ENCODE peak calls at places on chromosomes 6 and 20, in seven cellular contexts. I is upper lobe of left lung, B is AG10803, S is lower leg skin, H is cardiac muscle cell, T is astrocyte, E is fibroblast of pulmonary artery. Q is an unnamed sample.

GRCh38 chr6:56507517-56507916 is 135.2 kb downstream of the DST start:
- DNase-seq in B (no peak), T (no peak), S (no peak), E (no peak), H (no peak), I (no peak), Q (no peak)

GRCh38 chr6:36594816-36595167 is 630 bp downstream of the SRSF3 start:
- DNase-seq in T (no peak), B (no peak), S (peak), E (no peak), H (no peak), I (no peak), Q (peak)

GRCh38 chr20:20207291-20207690 is 155.0 kb downstream of the CFAP61 start:
- DNase-seq in E (no peak), T (no peak), S (no peak), H (peak), B (no peak), I (no peak), Q (no peak)

GRCh38 chr6:15879372-15880261 is 216.8 kb upstream of the DTNBP1 start:
- DNase-seq in S (peak), I (peak), H (peak), E (peak), T (peak), B (peak), Q (peak)

GRCh38 chr20:63246490-63247284 is 7.6 kb downstream of the NKAIN4 start:
- DNase-seq in B (no peak), H (peak), I (peak), E (no peak), T (no peak), S (no peak), Q (no peak)

GRCh38 chr20:6533828-6534388 is 233.6 kb upstream of the BMP2 start:
- DNase-seq in B (peak), I (no peak), E (peak), T (peak), H (no peak), S (no peak), Q (peak)

GRCh38 chr20:38250607-38251006 is 9.9 kb downstream of the KIAA1755 start:
- DNase-seq in I (no peak), B (no peak), H (no peak), E (no peak), T (no peak), S (no peak), Q (no peak)

GRCh38 chr6:68229566-68229965 is 405.5 kb upstream of the ADGRB3 start:
- DNase-seq in H (no peak), I (no peak), T (peak), S (no peak), B (no peak), E (no peak), Q (peak)

GRCh38 chr6:86871681-86872080 is 65.6 kb upstream of the HTR1E start:
- DNase-seq in E (no peak), I (no peak), T (no peak), S (no peak), H (no peak), B (no peak), Q (no peak)

GRCh38 chr20:38776363-38776762 is 28.1 kb downstream of the ACTR5 start:
- DNase-seq in E (no peak), H (no peak), T (no peak), I (no peak), S (peak), B (no peak), Q (no peak)

GRCh38 chr20:53827996-53828672 is 234.5 kb upstream of the ZNF217 start:
- DNase-seq in S (no peak), I (no peak), B (peak), E (peak), H (no peak), T (peak), Q (peak)

GRCh38 chr20:57603120-57603519 is 17.1 kb downstream of the ZBP1 start:
- DNase-seq in E (no peak), B (no peak), S (no peak), I (no peak), T (no peak), H (no peak), Q (no peak)

GRCh38 chr20:8255945-8256632 is 124.0 kb downstream of the PLCB1 start:
- DNase-seq in H (no peak), I (no peak), T (no peak), B (no peak), S (no peak), E (no peak), Q (peak)

GRCh38 chr6:56787209-56787608 is 144.5 kb upstream of the DST start:
- DNase-seq in T (peak), B (peak), H (no peak), E (no peak), I (no peak), S (no peak), Q (peak)

GRCh38 chr20:33482581-33482980 is 7.3 kb upstream of the CBFA2T2 start:
- DNase-seq in I (no peak), S (no peak), E (no peak), T (no peak), B (no peak), H (no peak), Q (no peak)

GRCh38 chr6:34383651-34384304 is 8.7 kb downstream of the NUDT3 start:
- DNase-seq in S (no peak), H (no peak), T (no peak), E (no peak), I (no peak), B (no peak), Q (peak)

GRCh38 chr20:56373942-56374341 is 15.2 kb downstream of the FAM210B start:
- DNase-seq in H (no peak), E (peak), I (no peak), B (peak), S (no peak), T (peak), Q (peak)

DNA sequence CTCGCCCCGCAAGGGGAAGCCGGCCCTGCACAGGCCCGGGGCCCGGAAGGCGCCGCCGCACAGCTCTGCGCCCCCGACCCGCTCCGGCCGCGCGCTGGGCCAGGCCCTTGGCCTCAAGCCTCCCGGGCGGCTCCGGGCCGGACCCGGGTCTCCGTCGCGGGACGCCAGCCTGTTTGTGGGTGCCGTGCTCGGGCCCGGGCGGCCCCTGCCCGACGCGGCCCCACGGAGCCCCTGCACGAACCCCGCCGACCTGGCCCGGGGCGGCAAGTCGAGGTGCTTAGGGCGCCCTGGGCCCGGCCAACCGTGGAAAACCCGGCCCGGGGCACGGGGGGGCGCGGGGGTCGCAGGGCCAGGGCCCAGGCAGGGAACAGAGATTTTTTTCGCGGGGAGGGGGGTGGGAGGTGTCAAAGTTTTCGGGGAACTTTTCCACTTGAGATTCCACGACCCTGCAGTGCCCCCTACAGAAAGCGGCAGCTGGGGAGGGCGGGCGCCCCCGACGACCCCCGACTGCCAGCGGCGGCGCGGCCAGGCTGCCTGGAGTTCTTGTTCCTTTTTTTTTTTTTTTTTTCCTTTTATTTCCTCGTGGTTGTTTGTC is 805 bp upstream of the STX16 start:
- DNase-seq in T (no peak), I (peak), S (no peak), E (no peak), H (peak), B (no peak), Q (no peak)
- TF ChIP-seq CTCF in T (no peak), I (no peak), S (no peak), E (no peak), H (no peak), B (no peak), Q (no peak)

GRCh38 chr20:25317351-25318075 is 69.6 kb downstream of the PYGB start:
- DNase-seq in I (no peak), B (no peak), T (no peak), S (peak), H (no peak), E (no peak), Q (no peak)

GRCh38 chr20:25313608-25314007 is 65.7 kb downstream of the PYGB start:
- DNase-seq in I (no peak), H (no peak), T (no peak), S (no peak), B (no peak), E (no peak), Q (no peak)

GRCh38 chr20:25315418-25316210 is 67.7 kb downstream of the PYGB start:
- DNase-seq in S (peak), H (no peak), T (peak), B (no peak), E (peak), I (no peak), Q (peak)

GRCh38 chr20:25316506-25317190 is 68.8 kb downstream of the PYGB start:
- DNase-seq in E (no peak), H (no peak), T (no peak), I (no peak), B (no peak), S (peak), Q (no peak)

DNA sequence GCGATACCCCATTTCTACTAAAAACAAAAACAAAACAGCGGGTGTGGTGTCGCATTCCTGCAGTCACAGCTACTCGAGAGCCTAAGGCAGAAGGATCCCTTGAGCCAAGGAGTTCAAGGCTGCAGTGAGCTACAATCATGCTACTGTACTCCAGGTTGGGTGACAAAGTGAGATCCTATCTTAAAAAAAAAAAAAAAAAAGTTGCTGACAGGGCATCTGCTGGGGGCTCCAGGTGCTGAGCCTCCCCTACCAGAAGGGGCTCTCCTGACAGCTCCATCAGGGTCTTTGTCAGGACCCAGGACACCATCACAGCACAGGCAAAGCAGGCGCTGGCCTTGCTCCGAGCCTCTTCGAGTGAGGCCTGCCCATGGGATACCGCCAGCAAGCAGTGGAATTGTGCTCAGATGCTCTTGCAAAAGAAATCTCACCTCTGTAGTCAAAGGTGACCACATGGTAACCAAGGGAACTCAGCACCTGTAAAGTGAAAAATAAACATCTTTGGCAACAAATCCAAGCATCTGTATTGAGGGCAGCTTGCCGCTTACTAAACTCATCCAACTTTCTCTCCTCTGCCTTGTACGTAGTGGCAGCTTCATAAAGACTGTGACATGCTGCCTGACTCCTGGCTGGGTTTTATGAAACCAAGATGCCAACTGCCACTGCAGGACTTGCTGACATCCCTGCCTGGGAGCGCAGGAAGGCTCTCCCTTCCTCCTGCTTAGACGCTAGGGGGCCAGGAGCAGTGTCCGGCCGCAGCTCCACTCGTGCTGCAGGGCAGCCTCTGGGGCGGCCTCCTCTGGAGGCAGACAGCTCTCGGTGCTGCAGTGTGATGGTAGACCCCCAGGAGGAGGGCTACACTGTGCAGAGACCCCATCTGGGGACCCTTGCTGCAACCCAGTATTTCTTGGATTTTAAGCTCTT is 66.9 kb downstream of the PYGB start:
- DNase-seq in B (no peak), T (no peak), I (no peak), S (peak), E (no peak), H (no peak), Q (no peak)
- TF ChIP-seq CTCF in B (no peak), T (peak), I (no peak), S (no peak), E (no peak), H (no peak), Q (no peak)

DNA sequence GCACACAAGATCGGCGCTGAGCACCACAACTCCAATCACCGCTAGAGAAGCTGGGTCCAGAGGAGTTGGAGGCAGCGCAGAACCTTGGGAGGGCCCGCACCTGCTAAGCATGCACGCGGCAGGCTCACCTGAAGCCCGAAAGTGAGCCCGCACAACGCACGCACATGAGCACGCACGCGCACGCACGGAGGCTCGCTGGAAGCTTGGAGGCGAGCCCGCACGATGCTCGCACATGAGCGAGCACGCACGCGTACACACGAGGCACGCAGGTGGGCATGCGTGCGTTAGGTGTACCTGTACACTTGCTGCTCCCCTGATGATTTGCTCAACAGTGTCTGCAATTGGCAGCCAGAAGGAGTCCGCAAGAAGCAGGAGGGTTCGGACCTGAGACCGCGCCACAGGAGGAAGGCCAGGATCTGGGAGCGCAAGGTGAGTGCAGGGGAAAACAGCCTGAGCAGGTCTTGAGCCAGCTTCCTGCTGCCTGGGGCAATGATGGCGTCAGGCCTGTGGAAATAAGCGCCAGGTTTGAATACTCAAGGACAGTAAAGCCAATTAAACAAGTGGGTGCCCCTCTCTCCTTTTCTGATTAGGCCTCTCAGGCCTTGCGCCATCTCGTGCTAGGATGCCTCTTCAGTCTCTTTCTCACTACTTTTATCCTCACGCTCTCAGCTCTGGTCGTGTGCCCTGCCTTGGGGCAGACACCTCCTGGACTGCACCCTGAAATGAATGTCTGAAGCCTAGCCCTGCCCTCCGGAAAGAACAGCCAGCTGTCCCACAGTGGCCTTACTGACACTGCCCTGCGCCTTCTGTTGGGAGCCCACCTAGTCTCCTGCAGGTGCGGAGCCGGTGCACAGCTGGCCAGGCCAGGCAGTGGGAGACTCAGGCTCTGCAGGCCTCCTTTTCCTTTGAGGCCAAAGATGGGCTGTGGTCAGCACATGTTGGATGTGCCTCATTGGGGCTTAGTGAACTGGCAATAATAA is 340.4 kb downstream of the CDC5L start:
- DNase-seq in I (peak), S (no peak), H (no peak), T (no peak), B (no peak), E (no peak), Q (no peak)
- TF ChIP-seq CTCF in I (no peak), S (no peak), H (no peak), T (no peak), B (no peak), E (no peak), Q (no peak)

GRCh38 chr20:5430670-5431069 is 113.9 kb upstream of the PROKR2 start:
- DNase-seq in H (no peak), I (no peak), T (no peak), S (no peak), E (no peak), B (no peak), Q (no peak)
- TF ChIP-seq CTCF in H (no peak), I (no peak), T (no peak), S (no peak), E (no peak), B (no peak), Q (peak)

DNA sequence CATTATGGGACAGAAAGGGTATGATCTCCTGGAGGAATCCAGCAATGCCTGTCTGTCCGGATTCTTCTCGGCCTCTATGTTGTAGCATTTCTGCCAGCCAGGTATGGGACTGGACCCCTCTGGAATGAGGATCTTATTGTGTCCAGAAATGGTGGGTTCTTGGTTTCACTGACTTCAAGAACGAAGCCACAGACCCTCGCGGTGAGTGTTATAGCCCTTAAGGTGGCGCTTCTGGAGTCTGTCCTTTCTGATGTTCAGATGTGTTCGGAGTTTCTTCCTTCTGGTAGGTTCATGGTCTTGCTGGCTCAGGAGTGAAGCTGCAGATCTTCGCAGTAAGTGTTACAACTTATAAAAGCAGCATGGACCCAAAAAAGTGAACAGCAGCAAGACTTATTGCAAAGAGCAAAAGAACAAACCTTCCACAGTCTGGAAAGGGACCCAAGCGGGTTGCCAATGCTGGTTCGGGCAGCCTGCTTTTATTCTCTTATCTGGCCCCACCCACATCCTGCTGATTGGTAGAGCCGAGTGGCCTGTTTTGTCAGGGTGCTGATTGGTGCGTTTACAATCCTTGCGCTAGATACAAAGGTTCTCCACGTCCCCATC is 62.3 kb upstream of the IER3 start:
- DNase-seq in H (no peak), T (no peak), S (no peak), E (no peak), B (no peak), I (no peak), Q (no peak)
- TF ChIP-seq CTCF in H (no peak), T (no peak), S (no peak), E (no peak), B (no peak), I (no peak), Q (no peak)